ENCODE peak calls at places on chromosomes 5 and 9, in nine cellular contexts. R is uterus, B is pancreas, W is bronchial epithelial cell, Z is transverse colon, Y is brain microvascular endothelial cell, X is fibroblast of lung, I is hepatocyte, V is RWPE1. U is an unnamed sample.

GRCh38 chr5:126976520-126977172 is 53.7 kb downstream of the MARCHF3 start:
- DNase-seq in R (no peak), B (no peak), W (no peak), Z (no peak), Y (no peak), X (no peak), I (no peak), V (no peak), U (no peak)

GRCh38 chr5:177983763-177984564 is 12.1 kb downstream of the PROP1 start:
- DNase-seq in R (no peak), B (no peak), W (no peak), Z (no peak), Y (no peak), X (no peak), I (no peak), V (no peak), U (no peak)

GRCh38 chr5:107005161-107005560 is 665.6 kb downstream of the EFNA5 start:
- DNase-seq in R (no peak), B (no peak), W (no peak), Z (no peak), Y (no peak), X (no peak), I (no peak), V (no peak), U (no peak)

GRCh38 chr5:163893301-163893700 is 387.9 kb downstream of the MAT2B start:
- DNase-seq in R (no peak), B (no peak), W (peak), Z (no peak), Y (no peak), X (peak), I (no peak), V (no peak), U (no peak)

GRCh38 chr9:5671711-5672353 is 42.9 kb downstream of the RIC1 start:
- DNase-seq in R (no peak), B (no peak), W (peak), Z (no peak), Y (no peak), X (no peak), I (peak), V (no peak), U (no peak)

GRCh38 chr9:26012797-26013594 is 334.8 kb upstream of the TUSC1 start:
- DNase-seq in R (no peak), B (no peak), W (no peak), Z (no peak), Y (peak), X (no peak), I (no peak), V (no peak), U (no peak)

GRCh38 chr9:77712533-77713130 is 64.5 kb upstream of the GNA14 start:
- DNase-seq in R (no peak), B (no peak), W (peak), Z (no peak), Y (peak), X (peak), I (peak), V (peak), U (no peak)

GRCh38 chr9:15837079-15837679 is 284.3 kb downstream of the CCDC171 start:
- DNase-seq in R (no peak), B (peak), W (peak), Z (no peak), Y (peak), X (peak), I (peak), V (peak), U (peak)

GRCh38 chr9:130970855-130971254 is 31.8 kb upstream of the FIBCD1 start:
- DNase-seq in R (no peak), B (no peak), W (no peak), Z (no peak), Y (no peak), X (no peak), I (no peak), V (no peak), U (no peak)

GRCh38 chr5:107235167-107235566 is 435.6 kb downstream of the EFNA5 start:
- DNase-seq in R (no peak), B (no peak), W (no peak), Z (no peak), Y (no peak), X (no peak), I (no peak), V (no peak), U (no peak)

GRCh38 chr9:133777871-133778270 is 39.7 kb upstream of the SARDH start:
- DNase-seq in R (no peak), B (no peak), W (no peak), Z (no peak), Y (no peak), X (no peak), I (no peak), V (no peak), U (no peak)

GRCh38 chr5:52560366-52560765 is 227.3 kb upstream of the ITGA1 start:
- DNase-seq in R (no peak), B (no peak), W (peak), Z (no peak), Y (no peak), X (peak), I (peak), V (peak), U (no peak)

GRCh38 chr5:93236807-93237421 is 344.1 kb downstream of the NR2F1-AS1 start:
- DNase-seq in R (no peak), B (no peak), W (peak), Z (no peak), Y (no peak), X (peak), I (no peak), V (peak), U (no peak)

GRCh38 chr5:29024052-29024451 is 1985.7 kb upstream of the CDH9 start:
- DNase-seq in R (no peak), B (no peak), W (no peak), Z (no peak), Y (no peak), X (no peak), I (no peak), V (no peak), U (no peak)

GRCh38 chr9:132896906-132897305 is 18.2 kb downstream of the SPACA9 start:
- DNase-seq in R (no peak), B (no peak), W (no peak), Z (no peak), Y (no peak), X (peak), I (no peak), V (no peak), U (no peak)

GRCh38 chr5:115190388-115190787 is 20.7 kb upstream of the TRIM36 start:
- DNase-seq in R (no peak), B (no peak), W (no peak), Z (peak), Y (no peak), X (no peak), I (no peak), V (no peak), U (no peak)

GRCh38 chr5:103525366-103525765 is 37.2 kb downstream of the NUDT12 start:
- DNase-seq in R (no peak), B (no peak), W (no peak), Z (no peak), Y (no peak), X (no peak), I (no peak), V (no peak), U (no peak)

GRCh38 chr9:76912631-76913275 is 6.8 kb upstream of the PRUNE2 start:
- DNase-seq in R (no peak), B (no peak), W (peak), Z (no peak), Y (peak), X (no peak), I (no peak), V (peak), U (no peak)

GRCh38 chr5:96761618-96762017 is 46.1 kb downstream of the ERAP1 start:
- DNase-seq in R (no peak), B (no peak), W (no peak), Z (no peak), Y (no peak), X (peak), I (no peak), V (no peak), U (no peak)

GRCh38 chr5:111070272-111071134 is 1.0 kb upstream of the TSLP start:
- DNase-seq in R (no peak), B (no peak), W (no peak), Z (no peak), Y (no peak), X (no peak), I (peak), V (no peak), U (no peak)
- TF ChIP-seq CTCF in R (no peak), B (no peak), W (peak), Z (no peak), Y (peak), X (peak), I (no peak), V (no peak), U (no peak)

DNA sequence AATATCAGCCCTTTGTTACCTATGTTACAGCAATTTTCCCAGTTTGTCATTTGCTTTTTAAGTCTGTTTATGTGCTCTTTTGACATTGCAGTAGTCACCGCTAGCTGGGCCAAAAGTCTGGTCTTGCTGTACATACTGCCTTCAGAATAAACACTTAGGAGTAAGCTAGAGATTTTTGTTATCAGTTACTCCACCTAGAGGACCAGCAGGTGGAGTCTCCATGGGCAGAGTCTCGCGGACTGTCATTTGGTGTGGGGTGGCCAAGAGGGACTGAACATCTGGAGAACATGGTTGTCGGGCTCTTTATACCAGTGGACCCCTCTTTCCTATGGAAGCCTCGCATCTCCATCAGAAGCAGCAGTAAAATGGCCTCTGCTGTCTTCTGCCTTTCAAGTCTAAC is 10.8 kb upstream of the MGAT1 start:
- DNase-seq in R (no peak), B (peak), W (no peak), Z (no peak), Y (no peak), X (no peak), I (no peak), V (no peak), U (no peak)
- TF ChIP-seq CTCF in R (no peak), B (no peak), W (no peak), Z (no peak), Y (no peak), X (no peak), I (no peak), V (no peak), U (no peak)

DNA sequence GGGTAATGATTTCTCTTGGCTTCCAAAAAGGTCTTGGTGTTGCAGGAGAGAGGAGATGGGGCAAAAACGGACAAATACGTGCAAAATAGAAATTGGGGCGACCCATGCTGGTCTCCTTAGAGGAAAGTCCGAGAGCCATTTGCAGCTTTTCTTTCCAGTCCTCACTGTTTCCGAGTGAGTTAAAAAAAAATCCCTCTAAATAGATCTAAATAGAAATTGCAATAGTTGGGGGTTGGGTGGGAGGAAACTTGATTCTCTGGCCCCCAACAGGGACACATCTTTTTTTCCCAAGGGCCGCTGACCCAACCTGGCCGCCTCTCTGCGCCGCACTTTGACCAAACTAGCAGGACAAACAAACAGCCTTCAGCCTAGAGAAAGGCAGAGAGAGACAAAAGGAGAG is 2.8 kb upstream of the NKX2-5 start:
- DNase-seq in R (no peak), B (no peak), W (no peak), Z (no peak), Y (no peak), X (peak), I (no peak), V (no peak), U (no peak)
- TF ChIP-seq CTCF in R (no peak), B (no peak), W (no peak), Z (no peak), Y (no peak), X (no peak), I (no peak), V (no peak), U (no peak)

GRCh38 chr9:18314321-18314720 is 159.6 kb upstream of the ADAMTSL1 start:
- DNase-seq in R (no peak), B (no peak), W (no peak), Z (no peak), Y (no peak), X (no peak), I (no peak), V (no peak), U (no peak)

GRCh38 chr9:18317896-18318295 is 156.1 kb upstream of the ADAMTSL1 start:
- DNase-seq in R (no peak), B (no peak), W (peak), Z (no peak), Y (no peak), X (no peak), I (no peak), V (no peak), U (no peak)

GRCh38 chr9:18324928-18325327 is 149.0 kb upstream of the ADAMTSL1 start:
- DNase-seq in R (no peak), B (no peak), W (peak), Z (no peak), Y (no peak), X (peak), I (no peak), V (no peak), U (no peak)

GRCh38 chr9:18325337-18326011 is 148.5 kb upstream of the ADAMTSL1 start:
- DNase-seq in R (no peak), B (no peak), W (no peak), Z (no peak), Y (no peak), X (no peak), I (no peak), V (no peak), U (no peak)

DNA sequence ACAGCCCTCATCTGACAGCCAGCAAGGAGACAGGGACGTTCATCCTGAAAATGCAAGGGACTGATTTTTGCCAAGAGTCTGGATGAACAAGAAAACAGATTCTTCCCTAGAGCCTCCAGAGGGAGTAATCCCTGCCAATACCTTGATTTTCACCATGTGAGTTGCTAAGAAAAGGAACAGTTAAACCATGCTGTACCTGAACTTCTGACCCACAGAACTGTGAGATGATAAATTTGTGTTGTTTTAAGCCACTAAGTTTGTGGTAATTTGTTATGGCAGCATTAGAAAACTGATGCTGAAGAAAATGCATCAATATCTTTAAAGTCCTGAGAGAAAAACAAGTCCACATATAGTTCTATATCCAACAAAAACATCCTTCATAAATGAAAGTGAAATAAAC is 153.9 kb upstream of the ADAMTSL1 start:
- DNase-seq in R (no peak), B (no peak), W (no peak), Z (no peak), Y (no peak), X (peak), I (no peak), V (no peak), U (no peak)
- TF ChIP-seq CTCF in R (no peak), B (no peak), W (no peak), Z (no peak), Y (peak), X (peak), I (no peak), V (no peak), U (no peak)

DNA sequence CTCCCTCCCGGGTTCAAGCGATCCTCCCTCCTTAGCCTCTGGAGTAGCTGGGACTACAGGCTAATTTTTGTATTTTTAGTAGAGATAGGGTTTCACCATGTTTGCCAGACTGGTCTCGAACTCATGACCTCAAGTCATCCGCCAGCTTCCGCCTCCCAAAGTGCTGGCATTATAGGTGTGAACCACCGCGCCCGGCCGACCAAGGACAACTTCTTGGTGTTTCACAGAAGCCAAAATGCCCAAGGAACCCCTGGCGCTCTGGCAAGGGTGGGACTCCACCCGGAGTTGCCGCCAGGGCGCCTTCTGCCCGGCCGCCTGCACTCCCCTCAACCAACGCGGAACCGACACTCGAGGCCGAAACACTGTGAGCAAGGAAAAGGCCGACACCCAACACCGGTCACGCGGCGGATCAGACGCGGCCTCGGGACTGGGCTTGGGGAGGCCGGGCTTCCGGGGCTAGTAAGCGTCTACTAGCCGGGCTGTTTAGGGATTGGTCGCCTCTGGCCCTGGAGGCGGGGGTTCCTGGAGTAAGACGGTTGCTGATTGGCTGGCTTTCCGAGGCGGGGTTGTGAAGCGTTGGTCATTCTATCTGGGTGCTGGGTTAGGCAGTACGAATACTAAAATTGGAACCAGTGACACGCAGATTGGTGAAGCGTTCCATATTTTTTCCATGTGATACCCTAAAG is 7.7 kb upstream of the CFAP157 start:
- DNase-seq in R (peak), B (peak), W (peak), Z (peak), Y (peak), X (peak), I (peak), V (peak), U (peak)
- TF ChIP-seq CTCF in R (no peak), B (no peak), W (peak), Z (no peak), Y (peak), X (no peak), I (no peak), V (no peak), U (no peak)

DNA sequence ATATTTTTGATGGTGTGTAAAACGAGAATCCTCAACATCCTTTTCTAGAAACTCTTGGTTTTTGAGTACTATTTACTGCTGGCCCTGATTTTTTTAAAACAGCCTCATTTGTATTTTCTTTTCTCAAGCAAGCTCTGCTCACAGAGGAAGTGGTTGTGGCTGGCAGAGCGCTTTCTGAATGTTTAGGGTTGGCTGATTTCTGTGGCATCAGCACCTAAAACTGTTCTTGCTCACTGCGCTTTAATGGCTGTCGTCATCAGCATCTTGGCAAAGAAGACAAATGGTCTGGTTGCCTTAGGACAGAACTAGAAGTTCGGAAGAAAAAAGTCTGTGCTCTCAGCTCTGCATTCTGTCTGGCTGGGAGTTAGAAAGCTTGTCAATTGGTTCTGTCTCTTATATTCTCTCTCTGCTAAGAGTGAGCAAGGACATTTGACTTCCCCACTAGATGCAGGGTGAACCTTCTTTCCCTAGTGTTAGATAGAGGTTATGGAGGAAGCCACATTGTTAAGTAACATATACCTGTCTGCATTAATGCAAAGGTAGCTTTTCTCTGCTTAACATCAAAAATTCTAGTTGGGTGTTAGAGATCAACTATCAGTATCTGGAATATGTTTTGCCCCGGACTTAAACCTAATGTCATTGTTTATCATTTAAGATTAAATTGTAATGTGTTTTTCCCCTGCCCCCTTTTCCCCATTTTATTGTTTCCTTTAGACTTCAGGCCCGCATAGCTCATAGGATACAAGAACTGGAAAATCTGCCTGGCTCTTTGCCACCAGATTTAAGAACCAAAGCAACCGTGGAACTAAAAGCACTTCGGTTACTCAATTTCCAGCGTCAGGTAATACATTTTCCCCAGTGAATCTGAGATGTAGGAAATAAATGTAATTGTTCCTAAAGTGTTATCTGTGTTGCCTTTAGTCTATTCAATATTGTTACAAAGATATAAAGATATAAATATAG is 39.0 kb downstream of the SMARCA2 start:
- DNase-seq in R (no peak), B (no peak), W (no peak), Z (peak), Y (no peak), X (peak), I (no peak), V (no peak), U (no peak)
- TF ChIP-seq CTCF in R (no peak), B (no peak), W (no peak), Z (no peak), Y (no peak), X (no peak), I (no peak), V (no peak), U (no peak)